ENCODE peak calls at places on chromosomes 16 and 17, in four cellular contexts. One of them, this sample, is unnamed. For H3K27me3, the result is how much of the 10 kb centered on the place peaks cover.

GRCh38 chr16:66248096-66248495 is 118.4 kb upstream of the CDH5 start:
- DNase-seq in body of pancreas: peak
- DNase-seq in Peyer's patch: peak
- DNase-seq in uterus: peak
- DNase-seq in this sample: no peak

GRCh38 chr16:89216315-89217137 is 977 bp upstream of the ZNF778 start:
- DNase-seq in body of pancreas: peak
- DNase-seq in Peyer's patch: peak
- DNase-seq in uterus: peak
- DNase-seq in this sample: peak

GRCh38 chr17:78300962-78301820 is 58.7 kb downstream of the SOCS3 start:
- DNase-seq in uterus: no peak
- DNase-seq in Peyer's patch: no peak
- DNase-seq in body of pancreas: no peak
- DNase-seq in this sample: no peak

GRCh38 chr17:28347261-28347891 is 10.0 kb downstream of the POLDIP2 start:
- DNase-seq in Peyer's patch: no peak
- DNase-seq in uterus: no peak
- DNase-seq in body of pancreas: peak
- DNase-seq in this sample: no peak

GRCh38 chr16:23006380-23006779 is 142.9 kb downstream of the USP31 start:
- DNase-seq in uterus: no peak
- DNase-seq in Peyer's patch: no peak
- DNase-seq in body of pancreas: no peak
- DNase-seq in this sample: no peak

GRCh38 chr16:72291531-72291981 is 119.6 kb upstream of the PMFBP1 start:
- DNase-seq in Peyer's patch: no peak
- DNase-seq in uterus: no peak
- DNase-seq in body of pancreas: no peak
- DNase-seq in this sample: no peak

GRCh38 chr17:42969006-42969581 is 4.8 kb upstream of the AARSD1 start:
- DNase-seq in body of pancreas: no peak
- DNase-seq in Peyer's patch: no peak
- DNase-seq in uterus: no peak
- DNase-seq in this sample: no peak

GRCh38 chr17:69367298-69367697 is 40.4 kb upstream of the ABCA5 start:
- DNase-seq in body of pancreas: no peak
- DNase-seq in uterus: no peak
- DNase-seq in Peyer's patch: no peak
- DNase-seq in this sample: no peak

GRCh38 chr17:10614536-10615155 is 42.5 kb downstream of the MYH3 start:
- DNase-seq in Peyer's patch: peak
- DNase-seq in body of pancreas: no peak
- DNase-seq in uterus: peak
- DNase-seq in this sample: no peak

GRCh38 chr17:9937164-9937835 is 32.2 kb upstream of the RCVRN start:
- DNase-seq in Peyer's patch: peak
- DNase-seq in body of pancreas: no peak
- DNase-seq in uterus: peak
- DNase-seq in this sample: no peak

GRCh38 chr17:78831688-78832540 is 8.7 kb downstream of the USP36 start:
- DNase-seq in uterus: no peak
- DNase-seq in body of pancreas: no peak
- DNase-seq in Peyer's patch: no peak
- DNase-seq in this sample: no peak

GRCh38 chr16:88784074-88784855 is 755 bp downstream of the PIEZO1 start:
- DNase-seq in uterus: peak
- DNase-seq in body of pancreas: peak
- DNase-seq in Peyer's patch: peak
- DNase-seq in this sample: no peak

GRCh38 chr17:48544356-48545021 is 420 bp downstream of the HOXB2 start:
- DNase-seq in body of pancreas: peak
- DNase-seq in uterus: peak
- DNase-seq in Peyer's patch: peak
- DNase-seq in this sample: peak

GRCh38 chr16:51139568-51139967 is 11.5 kb downstream of the SALL1 start:
- DNase-seq in body of pancreas: no peak
- DNase-seq in uterus: no peak
- DNase-seq in Peyer's patch: no peak
- DNase-seq in this sample: no peak

GRCh38 chr16:81210807-81211206 is 27.7 kb upstream of the BCO1 start:
- DNase-seq in Peyer's patch: no peak
- DNase-seq in uterus: no peak
- DNase-seq in body of pancreas: no peak
- DNase-seq in this sample: no peak

GRCh38 chr16:2250652-2251280 is 621 bp downstream of the ECI1 start:
- DNase-seq in uterus: no peak
- DNase-seq in Peyer's patch: peak
- DNase-seq in body of pancreas: peak
- DNase-seq in this sample: peak

GRCh38 chr16:10181196-10182162 is 749 bp downstream of the GRIN2A start:
- DNase-seq in Peyer's patch: peak
- DNase-seq in body of pancreas: peak
- DNase-seq in uterus: peak
- DNase-seq in this sample: no peak

GRCh38 chr17:76278268-76278908 is 13.2 kb downstream of the UBALD2 start:
- DNase-seq in Peyer's patch: no peak
- DNase-seq in body of pancreas: no peak
- DNase-seq in uterus: no peak
- DNase-seq in this sample: no peak

GRCh38 chr17:29116652-29117439 is 63.4 kb downstream of the MYO18A start:
- DNase-seq in uterus: peak
- DNase-seq in body of pancreas: peak
- DNase-seq in Peyer's patch: peak
- DNase-seq in this sample: peak

GRCh38 chr17:2814499-2815341 is 18.5 kb downstream of the RAP1GAP2 start:
- DNase-seq in Peyer's patch: peak
- DNase-seq in body of pancreas: no peak
- DNase-seq in uterus: no peak
- DNase-seq in this sample: peak

GRCh38 chr16:23302045-23302956 is at the start of gene SCNN1B:
- DNase-seq in Peyer's patch: peak
- DNase-seq in uterus: no peak
- DNase-seq in body of pancreas: peak
- DNase-seq in this sample: no peak

GRCh38 chr17:70407501-70407900 is 238.2 kb downstream of the KCNJ2 start:
- DNase-seq in Peyer's patch: no peak
- DNase-seq in uterus: no peak
- DNase-seq in body of pancreas: no peak
- DNase-seq in this sample: no peak

GRCh38 chr17:9239260-9239820 is 218.0 kb downstream of the NTN1 start:
- DNase-seq in body of pancreas: peak
- DNase-seq in Peyer's patch: peak
- DNase-seq in uterus: no peak
- DNase-seq in this sample: no peak

GRCh38 chr16:72952404-72953301 is 95.3 kb downstream of the ZFHX3 start:
- DNase-seq in body of pancreas: no peak
- DNase-seq in Peyer's patch: no peak
- DNase-seq in uterus: no peak
- DNase-seq in this sample: no peak

GRCh38 chr17:34377078-34377823 is 14.2 kb upstream of the CCL1 start:
- DNase-seq in uterus: no peak
- DNase-seq in Peyer's patch: no peak
- DNase-seq in body of pancreas: no peak
- DNase-seq in this sample: no peak

GRCh38 chr17:75318615-75319222 is 29.5 kb upstream of the SLC25A19 start:
- DNase-seq in Peyer's patch: no peak
- DNase-seq in body of pancreas: no peak
- DNase-seq in uterus: no peak
- DNase-seq in this sample: no peak

GRCh38 chr16:22673463-22673862 is 140.5 kb upstream of the HS3ST2 start:
- DNase-seq in body of pancreas: no peak
- DNase-seq in Peyer's patch: no peak
- DNase-seq in uterus: no peak
- DNase-seq in this sample: no peak

GRCh38 chr17:79986441-79987186 is 49.1 kb downstream of the TBC1D16 start:
- DNase-seq in body of pancreas: no peak
- DNase-seq in Peyer's patch: no peak
- DNase-seq in uterus: peak
- DNase-seq in this sample: no peak

DNA sequence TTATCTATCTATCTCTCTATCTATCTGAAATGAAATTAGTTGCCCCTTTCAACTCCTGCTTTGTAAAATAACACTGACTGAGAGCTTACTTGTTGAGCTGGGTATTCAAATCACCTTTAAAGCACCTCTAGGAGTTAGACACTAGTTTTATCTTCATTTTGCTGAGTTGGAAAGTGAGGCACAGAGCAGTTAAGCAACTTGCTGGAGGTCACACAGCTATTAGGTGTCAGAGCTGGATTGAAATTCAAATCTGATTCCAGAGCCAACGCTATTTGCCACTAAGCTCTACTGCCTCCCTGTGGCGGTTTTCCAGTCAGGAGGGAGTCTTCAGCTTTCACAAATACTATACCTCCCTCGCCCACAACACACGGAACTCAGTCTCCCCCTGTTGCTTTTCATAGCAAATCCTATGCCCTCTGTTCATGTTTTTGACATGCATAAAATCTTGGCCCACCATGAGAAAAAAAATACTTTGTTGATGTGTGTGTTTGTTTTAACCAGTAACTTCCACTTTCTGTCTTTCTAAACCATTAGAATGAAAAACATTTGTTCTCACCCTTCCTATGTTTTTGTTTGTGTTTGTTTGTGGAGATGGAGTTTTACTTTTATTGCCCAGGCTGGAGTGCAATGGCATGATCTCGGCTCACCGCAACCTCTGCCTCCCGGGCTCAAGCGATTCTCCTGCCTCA is 74.8 kb upstream of the SMURF2 start:
- DNase-seq in body of pancreas: no peak
- DNase-seq in Peyer's patch: peak
- DNase-seq in uterus: no peak
- DNase-seq in this sample: peak
- TF ChIP-seq CTCF in body of pancreas: peak
- TF ChIP-seq CTCF in Peyer's patch: peak
- TF ChIP-seq CTCF in uterus: peak
- TF ChIP-seq CTCF in this sample: peak

GRCh38 chr17:82177761-82178498 is 34.7 kb downstream of the CCDC57 start:
- DNase-seq in body of pancreas: no peak
- DNase-seq in uterus: no peak
- DNase-seq in Peyer's patch: no peak
- DNase-seq in this sample: no peak

GRCh38 chr17:82177276-82177675 is 35.4 kb downstream of the CCDC57 start:
- DNase-seq in body of pancreas: no peak
- DNase-seq in Peyer's patch: no peak
- DNase-seq in uterus: no peak
- DNase-seq in this sample: no peak

GRCh38 chr17:82175166-82175565 is 37.5 kb downstream of the CCDC57 start:
- DNase-seq in body of pancreas: no peak
- DNase-seq in uterus: no peak
- DNase-seq in Peyer's patch: no peak
- DNase-seq in this sample: no peak

GRCh38 chr17:82173351-82174041 is 39.1 kb downstream of the CCDC57 start:
- DNase-seq in body of pancreas: no peak
- DNase-seq in uterus: no peak
- DNase-seq in Peyer's patch: no peak
- DNase-seq in this sample: no peak

DNA sequence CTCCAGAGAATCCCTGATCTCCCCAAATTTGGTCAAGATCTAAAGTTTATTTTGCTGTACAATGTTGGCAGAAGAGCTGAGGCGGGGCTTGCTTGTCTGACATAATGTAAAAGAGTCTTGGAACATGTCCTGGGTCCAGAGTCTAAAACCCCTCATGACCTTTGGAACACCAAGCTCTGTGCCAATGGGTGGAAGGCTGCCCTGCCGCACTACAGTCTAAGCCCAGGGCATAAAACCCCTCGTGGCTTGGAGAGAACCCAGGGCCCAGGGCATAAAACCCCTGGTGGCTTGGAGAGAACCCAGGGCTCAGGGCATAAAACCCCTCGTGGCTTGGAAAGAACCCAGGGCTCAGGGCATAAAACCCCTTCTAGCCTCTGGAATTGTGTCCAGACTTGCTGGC is 36.7 kb downstream of the CCDC57 start:
- DNase-seq in Peyer's patch: peak
- DNase-seq in body of pancreas: no peak
- DNase-seq in uterus: no peak
- DNase-seq in this sample: no peak
- H3K27me3 ChIP-seq in Peyer's patch: under half
- H3K27me3 ChIP-seq in body of pancreas: under half
- H3K27me3 ChIP-seq in uterus: under half
- H3K27me3 ChIP-seq in this sample: under half

GRCh38 chr16:86133847-86134375 is 234.9 kb downstream of the IRF8 start:
- DNase-seq in Peyer's patch: no peak
- DNase-seq in body of pancreas: no peak
- DNase-seq in uterus: no peak
- DNase-seq in this sample: no peak

GRCh38 chr16:86126891-86127290 is 227.9 kb downstream of the IRF8 start:
- DNase-seq in uterus: no peak
- DNase-seq in body of pancreas: no peak
- DNase-seq in Peyer's patch: no peak
- DNase-seq in this sample: no peak

GRCh38 chr16:86129541-86129940 is 230.6 kb downstream of the IRF8 start:
- DNase-seq in body of pancreas: no peak
- DNase-seq in uterus: no peak
- DNase-seq in Peyer's patch: no peak
- DNase-seq in this sample: no peak

GRCh38 chr16:86122681-86123342 is 223.8 kb downstream of the IRF8 start:
- DNase-seq in Peyer's patch: no peak
- DNase-seq in body of pancreas: no peak
- DNase-seq in uterus: no peak
- DNase-seq in this sample: no peak

GRCh38 chr16:86128246-86128645 is 229.3 kb downstream of the IRF8 start:
- DNase-seq in Peyer's patch: no peak
- DNase-seq in body of pancreas: no peak
- DNase-seq in uterus: no peak
- DNase-seq in this sample: no peak
- TF ChIP-seq CTCF in Peyer's patch: no peak
- TF ChIP-seq CTCF in body of pancreas: no peak
- TF ChIP-seq CTCF in uterus: no peak
- TF ChIP-seq CTCF in this sample: no peak

GRCh38 chr16:56643080-56643778 is 4.8 kb downstream of the MT1A start:
- DNase-seq in body of pancreas: peak
- DNase-seq in Peyer's patch: peak
- DNase-seq in uterus: peak
- DNase-seq in this sample: peak

GRCh38 chr16:56643833-56644232 is 5.4 kb downstream of the MT1A start:
- DNase-seq in Peyer's patch: no peak
- DNase-seq in uterus: no peak
- DNase-seq in body of pancreas: no peak
- DNase-seq in this sample: no peak

GRCh38 chr16:56645311-56645710 is 6.4 kb upstream of the MT1B start:
- DNase-seq in Peyer's patch: no peak
- DNase-seq in body of pancreas: no peak
- DNase-seq in uterus: no peak
- DNase-seq in this sample: no peak

GRCh38 chr16:56647641-56648431 is 3.9 kb upstream of the MT1B start:
- DNase-seq in uterus: no peak
- DNase-seq in body of pancreas: no peak
- DNase-seq in Peyer's patch: peak
- DNase-seq in this sample: no peak

DNA sequence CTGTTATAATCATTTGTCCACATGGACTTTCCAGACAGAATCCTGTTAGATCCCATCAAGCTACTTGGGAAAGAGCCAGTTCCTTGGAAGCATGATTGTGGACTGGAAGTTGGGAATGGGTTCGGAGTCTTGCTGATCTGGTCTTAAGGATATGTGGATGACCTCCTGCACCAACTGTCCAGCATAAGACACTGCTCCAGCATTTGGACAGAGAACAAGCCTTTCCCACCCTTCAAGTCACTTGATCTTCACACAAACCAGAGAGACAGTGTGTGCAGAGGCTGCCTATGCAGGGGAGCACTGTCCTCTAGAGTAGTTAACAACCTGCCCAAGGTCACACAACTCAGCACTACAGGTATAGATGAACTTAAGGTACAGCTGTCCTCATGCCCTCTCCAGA is 5.8 kb upstream of the MT1B start:
- DNase-seq in uterus: no peak
- DNase-seq in body of pancreas: no peak
- DNase-seq in Peyer's patch: no peak
- DNase-seq in this sample: no peak
- H3K27me3 ChIP-seq in uterus: under half
- H3K27me3 ChIP-seq in body of pancreas: under half
- H3K27me3 ChIP-seq in Peyer's patch: under half
- H3K27me3 ChIP-seq in this sample: under half

This sample was measured in CD4-positive, alpha-beta T cell.